ENCODE peak calls at places on chromosome 17, in six cellular contexts. One of them, this sample, is unnamed.
A peak's percentile ranks its signal among the peaks of the same experiment; 100 is the strongest.

GRCh38 chr17:80523054-80523744 is 21.4 kb upstream of the RPTOR start:
- DNase-seq in lung: no peak
- DNase-seq in breast epithelium: no peak
- DNase-seq in MM.1S: no peak
- DNase-seq in lower leg skin: no peak
- DNase-seq in right lobe of liver: no peak
- DNase-seq in this sample: no peak

GRCh38 chr17:17859909-17860760 is 23.3 kb upstream of the SREBF1 start:
- DNase-seq in breast epithelium: peak; percentile 52
- DNase-seq in lower leg skin: no peak
- DNase-seq in lung: peak; percentile 68
- DNase-seq in MM.1S: peak; percentile 55
- DNase-seq in right lobe of liver: peak; percentile 95
- DNase-seq in this sample: peak; percentile 64

GRCh38 chr17:41394254-41395016 is 3.0 kb downstream of the KRT31 start:
- DNase-seq in right lobe of liver: no peak
- DNase-seq in breast epithelium: no peak
- DNase-seq in lung: no peak
- DNase-seq in MM.1S: no peak
- DNase-seq in lower leg skin: peak; percentile 37
- DNase-seq in this sample: no peak

GRCh38 chr17:38798614-38799500 is 499 bp downstream of the PIP4K2B start:
- DNase-seq in MM.1S: peak; percentile 36
- DNase-seq in lower leg skin: peak; percentile 31
- DNase-seq in right lobe of liver: no peak
- DNase-seq in breast epithelium: peak; percentile 29
- DNase-seq in lung: peak; percentile 40
- DNase-seq in this sample: peak; percentile 50

GRCh38 chr17:51909971-51910370 is 248.5 kb downstream of the CA10 start:
- DNase-seq in right lobe of liver: no peak
- DNase-seq in breast epithelium: no peak
- DNase-seq in lower leg skin: no peak
- DNase-seq in MM.1S: no peak
- DNase-seq in lung: no peak
- DNase-seq in this sample: no peak

GRCh38 chr17:69954241-69954933 is 120.6 kb upstream of the KCNJ16 start:
- DNase-seq in lung: no peak
- DNase-seq in lower leg skin: no peak
- DNase-seq in MM.1S: no peak
- DNase-seq in right lobe of liver: no peak
- DNase-seq in breast epithelium: no peak
- DNase-seq in this sample: no peak

GRCh38 chr17:61065263-61065773 is 334.3 kb upstream of the TBX2 start:
- DNase-seq in right lobe of liver: no peak
- DNase-seq in lung: no peak
- DNase-seq in MM.1S: peak; percentile 53
- DNase-seq in lower leg skin: no peak
- DNase-seq in breast epithelium: no peak
- DNase-seq in this sample: peak; percentile 56

GRCh38 chr17:63516910-63517824 is 6.0 kb upstream of the KCNH6 start:
- DNase-seq in MM.1S: no peak
- DNase-seq in lung: no peak
- DNase-seq in breast epithelium: no peak
- DNase-seq in lower leg skin: no peak
- DNase-seq in right lobe of liver: no peak
- DNase-seq in this sample: peak; percentile 14

GRCh38 chr17:29444589-29444988 is 54.4 kb downstream of the TAOK1 start:
- DNase-seq in lung: no peak
- DNase-seq in breast epithelium: no peak
- DNase-seq in lower leg skin: no peak
- DNase-seq in MM.1S: no peak
- DNase-seq in right lobe of liver: no peak
- DNase-seq in this sample: peak; percentile 27

GRCh38 chr17:47837401-47838039 is 3.6 kb downstream of the SCRN2 start:
- DNase-seq in lower leg skin: no peak
- DNase-seq in right lobe of liver: no peak
- DNase-seq in breast epithelium: no peak
- DNase-seq in MM.1S: no peak
- DNase-seq in lung: no peak
- DNase-seq in this sample: no peak

GRCh38 chr17:38568274-38568673 is 37.5 kb downstream of the SRCIN1 start:
- DNase-seq in right lobe of liver: no peak
- DNase-seq in lung: no peak
- DNase-seq in breast epithelium: no peak
- DNase-seq in MM.1S: no peak
- DNase-seq in lower leg skin: no peak
- DNase-seq in this sample: no peak

GRCh38 chr17:35627417-35627816 is 40.3 kb downstream of the AP2B1 start:
- DNase-seq in breast epithelium: no peak
- DNase-seq in lower leg skin: no peak
- DNase-seq in lung: no peak
- DNase-seq in MM.1S: no peak
- DNase-seq in right lobe of liver: no peak
- DNase-seq in this sample: no peak

GRCh38 chr17:1181769-1182137 is 2.0 kb upstream of the ABR start:
- DNase-seq in lung: no peak
- DNase-seq in breast epithelium: no peak
- DNase-seq in lower leg skin: no peak
- DNase-seq in right lobe of liver: no peak
- DNase-seq in MM.1S: no peak
- DNase-seq in this sample: peak; percentile 74

GRCh38 chr17:80219013-80219776 is 938 bp downstream of the SGSH start:
- DNase-seq in lung: peak; percentile 86
- DNase-seq in lower leg skin: peak; percentile 87
- DNase-seq in right lobe of liver: peak; percentile 76
- DNase-seq in breast epithelium: peak; percentile 77
- DNase-seq in MM.1S: peak; percentile 95
- DNase-seq in this sample: peak; percentile 78

GRCh38 chr17:55336426-55336825 is 71.7 kb downstream of the HLF start:
- DNase-seq in lung: no peak
- DNase-seq in MM.1S: no peak
- DNase-seq in breast epithelium: no peak
- DNase-seq in right lobe of liver: no peak
- DNase-seq in lower leg skin: no peak
- DNase-seq in this sample: no peak
- H3K4me3 ChIP-seq in lung: no peak overlapping the region
- H3K4me3 ChIP-seq in MM.1S: no peak overlapping the region
- H3K4me3 ChIP-seq in breast epithelium: no peak overlapping the region
- H3K4me3 ChIP-seq in right lobe of liver: no peak overlapping the region
- H3K4me3 ChIP-seq in lower leg skin: no peak overlapping the region
- H3K4me3 ChIP-seq in this sample: no peak overlapping the region

GRCh38 chr17:21149626-21150025 is 22.9 kb downstream of the DHRS7B start:
- DNase-seq in lower leg skin: no peak
- DNase-seq in MM.1S: no peak
- DNase-seq in breast epithelium: no peak
- DNase-seq in lung: no peak
- DNase-seq in right lobe of liver: no peak
- DNase-seq in this sample: no peak
- H3K4me3 ChIP-seq in lower leg skin: no peak overlapping the region
- H3K4me3 ChIP-seq in MM.1S: no peak overlapping the region
- H3K4me3 ChIP-seq in breast epithelium: no peak overlapping the region
- H3K4me3 ChIP-seq in lung: no peak overlapping the region
- H3K4me3 ChIP-seq in right lobe of liver: no peak overlapping the region
- H3K4me3 ChIP-seq in this sample: no peak overlapping the region

DNA sequence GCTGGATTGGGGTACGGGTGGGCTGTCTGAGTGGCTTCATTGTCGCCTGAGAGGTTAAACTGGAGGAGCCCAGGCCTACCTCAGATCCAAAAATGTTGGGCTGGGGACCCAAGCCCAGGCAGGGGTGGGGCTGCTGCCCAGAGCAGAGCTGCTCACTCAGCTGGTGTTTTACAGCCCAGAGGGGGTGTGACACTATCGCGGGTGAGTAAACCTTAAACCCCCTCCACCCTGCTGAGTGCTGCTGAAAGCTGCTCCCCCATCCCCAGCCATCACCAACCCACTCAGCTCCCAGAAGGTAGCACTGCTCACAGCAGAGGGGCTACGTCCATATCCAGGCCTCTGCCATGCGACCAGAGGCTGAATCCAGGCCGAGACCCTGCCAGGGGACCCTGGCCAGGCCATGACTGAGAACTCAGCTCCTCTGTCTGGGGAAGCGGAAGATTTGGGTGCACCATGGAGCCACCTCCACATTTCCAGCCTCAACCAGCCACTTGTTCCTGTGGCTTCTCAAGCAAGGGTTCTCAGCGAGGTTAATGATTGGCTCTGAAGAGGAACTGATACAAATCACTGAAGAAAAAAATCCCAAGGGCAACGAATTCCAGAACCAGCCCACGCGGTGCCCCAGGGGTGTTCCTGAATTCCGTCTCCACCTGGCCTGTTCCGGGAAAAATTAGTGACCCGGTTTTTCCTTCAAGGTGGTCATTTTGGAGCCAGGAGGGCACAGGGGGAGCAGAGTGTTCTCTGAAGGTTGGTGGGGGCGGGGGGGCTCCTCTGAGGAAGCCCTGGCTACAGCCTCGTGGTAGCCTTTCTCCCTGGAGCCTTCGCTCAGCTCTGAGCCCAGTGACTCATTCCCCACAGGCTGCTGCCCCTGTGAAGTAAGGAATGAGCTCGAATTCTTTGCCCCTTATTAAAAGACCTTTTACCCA is 9.4 kb upstream of the SLC16A5 start:
- DNase-seq in lower leg skin: no peak
- DNase-seq in breast epithelium: peak; percentile 62
- DNase-seq in right lobe of liver: no peak
- DNase-seq in lung: peak; percentile 78
- DNase-seq in MM.1S: no peak
- DNase-seq in this sample: peak; percentile 72
- H3K4me3 ChIP-seq in lower leg skin: no peak overlapping the region
- H3K4me3 ChIP-seq in breast epithelium: no peak overlapping the region
- H3K4me3 ChIP-seq in right lobe of liver: peak overlapping the region; percentile 46
- H3K4me3 ChIP-seq in lung: no peak overlapping the region
- H3K4me3 ChIP-seq in MM.1S: no peak overlapping the region
- H3K4me3 ChIP-seq in this sample: no peak overlapping the region

GRCh38 chr17:57636985-57637667 is 108.0 kb downstream of the CCDC182 start:
- DNase-seq in MM.1S: peak; percentile 45
- DNase-seq in right lobe of liver: no peak
- DNase-seq in breast epithelium: no peak
- DNase-seq in lung: no peak
- DNase-seq in lower leg skin: no peak
- DNase-seq in this sample: peak; percentile 13
- H3K4me3 ChIP-seq in MM.1S: peak overlapping the region; percentile 26
- H3K4me3 ChIP-seq in right lobe of liver: no peak overlapping the region
- H3K4me3 ChIP-seq in breast epithelium: no peak overlapping the region
- H3K4me3 ChIP-seq in lung: no peak overlapping the region
- H3K4me3 ChIP-seq in lower leg skin: no peak overlapping the region
- H3K4me3 ChIP-seq in this sample: no peak overlapping the region

DNA sequence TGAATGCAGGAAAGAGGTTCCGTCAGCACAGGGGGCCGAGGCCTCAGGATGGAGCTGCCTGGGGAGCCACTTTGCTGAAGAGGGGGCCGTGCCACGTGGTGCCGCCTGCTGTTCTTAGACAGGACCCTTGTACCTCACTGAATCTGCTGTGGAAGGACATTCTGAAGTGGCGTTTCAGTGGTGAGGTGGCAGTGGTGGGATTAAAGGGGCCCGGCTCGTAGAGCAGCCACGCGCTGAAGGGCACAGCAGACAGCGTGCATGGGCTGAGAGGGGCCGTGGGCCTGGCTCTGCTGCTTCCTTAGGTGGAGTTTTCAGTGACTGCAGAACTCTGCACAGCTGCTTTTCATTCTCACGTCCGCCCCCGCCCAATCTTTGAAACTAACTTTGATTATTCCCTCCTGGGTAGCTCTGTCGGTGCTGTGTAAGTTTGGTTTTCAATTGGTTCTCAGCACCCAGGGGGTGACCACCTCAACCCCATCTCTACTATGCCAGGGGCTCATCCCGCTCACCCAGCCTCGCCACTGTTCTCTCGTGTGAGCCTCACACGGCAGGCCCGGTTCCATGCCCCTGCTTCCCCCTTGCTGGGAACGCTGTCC is 70.3 kb downstream of the SEC14L1 start:
- DNase-seq in right lobe of liver: no peak
- DNase-seq in lower leg skin: no peak
- DNase-seq in MM.1S: no peak
- DNase-seq in breast epithelium: no peak
- DNase-seq in lung: no peak
- DNase-seq in this sample: no peak
- H3K4me3 ChIP-seq in right lobe of liver: no peak overlapping the region
- H3K4me3 ChIP-seq in lower leg skin: no peak overlapping the region
- H3K4me3 ChIP-seq in MM.1S: peak overlapping the region; percentile 2
- H3K4me3 ChIP-seq in breast epithelium: no peak overlapping the region
- H3K4me3 ChIP-seq in lung: no peak overlapping the region
- H3K4me3 ChIP-seq in this sample: no peak overlapping the region

This sample was measured in cardiac fibroblast.